ENCODE peak calls at places on chromosome 17, in seven cellular contexts. U, A, E, C, X, Y and G are unnamed samples.

GRCh38 chr17:77962349-77962748 is 3.8 kb downstream of the TNRC6C start:
- DNase-seq in X (no peak), Y (no peak), C (no peak), U (no peak), A (no peak), E (no peak), G (peak; percentile 33)

GRCh38 chr17:8941980-8942617 is 23.4 kb downstream of the PIK3R5 start:
- DNase-seq in U (no peak), X (no peak), Y (no peak), A (no peak), C (no peak), E (no peak), G (no peak)

GRCh38 chr17:51764387-51764971 is 394.0 kb downstream of the CA10 start:
- DNase-seq in Y (no peak), E (peak; percentile 54), X (peak; percentile 69), A (peak; percentile 23), U (peak; percentile 42), C (peak; percentile 71), G (peak; percentile 61)

GRCh38 chr17:29581583-29582253 is 7.7 kb downstream of the GIT1 start:
- DNase-seq in E (no peak), U (peak; percentile 69), X (no peak), A (no peak), C (no peak), Y (no peak), G (no peak)

GRCh38 chr17:50118828-50119218 is 11.1 kb downstream of the SAMD14 start:
- DNase-seq in C (no peak), X (no peak), E (no peak), Y (no peak), A (no peak), U (no peak), G (no peak)

GRCh38 chr17:73348018-73348823 is 36.4 kb upstream of the CDC42EP4 start:
- DNase-seq in X (no peak), C (no peak), E (no peak), U (no peak), A (no peak), Y (no peak), G (no peak)

GRCh38 chr17:69058165-69058564 is 2.6 kb downstream of the ABCA9 start:
- DNase-seq in A (no peak), X (peak; percentile 22), E (no peak), C (peak; percentile 26), Y (no peak), U (no peak), G (no peak)

GRCh38 chr17:63497708-63498483 is 21.0 kb downstream of the ACE start:
- DNase-seq in C (peak; percentile 50), X (peak; percentile 15), A (no peak), Y (no peak), U (no peak), E (no peak), G (peak; percentile 35)

GRCh38 chr17:40361063-40361924 is 3.2 kb downstream of the GJD3 start:
- DNase-seq in A (no peak), E (no peak), Y (no peak), C (no peak), X (no peak), U (no peak), G (no peak)

GRCh38 chr17:18966831-18967624 is 15.1 kb downstream of the SLC5A10 start:
- DNase-seq in E (no peak), X (peak; percentile 19), Y (peak; percentile 7), C (no peak), U (no peak), A (no peak), G (peak; percentile 49)

GRCh38 chr17:45006927-45007461 is 38.9 kb upstream of the C1QL1 start:
- DNase-seq in U (no peak), A (no peak), X (no peak), Y (no peak), C (peak; percentile 32), E (no peak), G (no peak)

GRCh38 chr17:77769215-77769614 is 189.3 kb upstream of the TNRC6C start:
- DNase-seq in Y (no peak), X (peak; percentile 25), U (no peak), E (no peak), C (no peak), A (no peak), G (no peak)

GRCh38 chr17:752620-753219 is 656 bp upstream of the GEMIN4 start:
- DNase-seq in E (peak; percentile 78), Y (no peak), X (peak; percentile 72), U (no peak), C (peak; percentile 21), A (peak; percentile 20), G (no peak)

GRCh38 chr17:76888661-76889060 is 20.5 kb downstream of the MGAT5B start:
- DNase-seq in E (no peak), A (no peak), U (no peak), C (no peak), Y (no peak), X (no peak), G (peak; percentile 36)

GRCh38 chr17:78999056-78999768 is 10.4 kb downstream of the CANT1 start:
- DNase-seq in X (no peak), E (no peak), A (no peak), Y (no peak), C (no peak), U (no peak), G (no peak)

GRCh38 chr17:12097326-12097725 is 76.6 kb downstream of the MAP2K4 start:
- DNase-seq in A (no peak), U (no peak), Y (no peak), E (no peak), X (no peak), C (no peak), G (no peak)

GRCh38 chr17:49469831-49470568 is 25.1 kb upstream of the NGFR start:
- DNase-seq in U (peak; percentile 39), E (peak; percentile 31), X (peak; percentile 7), C (no peak), A (no peak), Y (no peak), G (peak; percentile 83)

GRCh38 chr17:7213895-7214299 is 5.7 kb downstream of the DLG4 start:
- DNase-seq in C (peak; percentile 78), E (no peak), A (no peak), X (peak; percentile 80), U (peak; percentile 87), Y (no peak), G (peak; percentile 94)

GRCh38 chr17:27807567-27808470 is 7.5 kb upstream of the NOS2 start:
- DNase-seq in X (no peak), Y (no peak), E (no peak), A (no peak), U (peak; percentile 58), C (no peak), G (no peak)

GRCh38 chr17:75645501-75645888 is 12.3 kb downstream of the SMIM5 start:
- DNase-seq in E (no peak), C (no peak), X (no peak), U (no peak), Y (no peak), A (no peak), G (no peak)

GRCh38 chr17:10772425-10773380 is 31.2 kb downstream of the TMEM238L start:
- DNase-seq in Y (no peak), X (peak; percentile 37), A (no peak), U (no peak), C (peak; percentile 67), E (no peak), G (peak; percentile 65)

GRCh38 chr17:77734371-77735050 is 224.0 kb upstream of the TNRC6C start:
- DNase-seq in X (peak; percentile 53), E (peak; percentile 82), C (peak; percentile 45), A (no peak), Y (peak; percentile 46), U (peak; percentile 91), G (peak; percentile 71)

GRCh38 chr17:50495918-50496317 is 12.3 kb upstream of the MYCBPAP start:
- DNase-seq in X (peak; percentile 39), Y (no peak), C (no peak), U (no peak), A (no peak), E (no peak), G (no peak)

GRCh38 chr17:50627782-50628601 is 6.7 kb upstream of the ABCC3 start:
- DNase-seq in A (no peak), U (no peak), X (no peak), Y (no peak), E (no peak), C (no peak), G (peak; percentile 50)

GRCh38 chr17:34771891-34772290 is 189.4 kb downstream of the CCT6B start:
- DNase-seq in C (no peak), E (no peak), U (no peak), A (no peak), Y (no peak), X (no peak), G (no peak)

DNA sequence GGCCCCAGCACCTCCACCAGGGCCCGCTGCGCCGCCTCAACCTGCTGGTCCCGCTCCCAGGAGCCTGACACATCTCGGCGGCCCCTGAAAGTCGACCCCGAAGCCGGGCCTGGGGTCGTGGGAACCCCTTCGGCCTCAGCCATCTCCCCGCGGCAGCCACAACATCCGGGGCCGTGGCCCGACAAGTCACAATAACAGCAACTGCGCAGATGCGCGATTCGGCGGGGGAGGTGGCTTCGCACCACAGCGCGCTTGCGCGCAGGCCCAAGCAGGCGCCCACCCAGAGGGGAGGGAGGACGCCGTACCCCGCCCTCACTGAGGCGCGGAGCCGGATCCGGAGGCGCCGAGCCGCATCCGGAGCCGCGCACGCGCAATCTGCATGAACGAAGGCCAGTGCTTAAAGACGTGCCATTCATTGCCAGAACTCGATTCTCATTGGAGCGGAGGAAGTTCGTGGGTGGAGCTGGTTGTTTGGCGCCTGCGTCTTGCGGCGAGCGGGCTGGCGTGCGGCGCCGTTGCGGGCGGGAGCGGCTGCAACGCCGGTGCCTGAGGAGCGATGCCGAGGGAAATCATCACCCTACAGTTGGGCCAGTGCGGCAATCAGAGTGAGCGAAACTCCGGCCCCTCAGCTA is at the start of the genes RETREG3 and TUBG1:
- DNase-seq in Y (peak; percentile 98), C (peak; percentile 98), X (peak; percentile 99), U (peak; percentile 98), A (peak; percentile 99), E (peak; percentile 99), G (peak; percentile 99)
- TF ChIP-seq CTCF in Y (no peak), C (peak; percentile 2), X (peak; percentile 25), U (peak; percentile 16), A (no peak), E (no peak), G (no peak)

DNA sequence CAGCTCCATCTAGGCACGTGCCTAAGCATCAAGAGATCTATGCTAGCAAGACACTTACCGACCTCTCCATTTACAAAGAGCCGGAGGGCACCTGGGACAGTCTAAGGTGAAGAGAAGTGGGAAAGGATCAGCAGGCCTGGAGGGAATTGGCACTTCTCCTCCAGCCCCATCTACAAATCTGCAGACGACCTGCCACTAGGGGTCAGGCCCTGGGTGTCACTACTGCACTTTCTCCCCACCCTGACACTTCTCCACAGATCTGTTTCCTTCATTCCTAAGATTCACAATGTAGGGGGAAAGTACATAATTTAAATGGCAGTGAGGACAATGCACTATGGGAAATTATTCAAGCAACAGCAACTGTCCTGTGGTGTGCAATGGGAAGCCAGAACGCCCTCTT is 8.1 kb downstream of the MKS1 start:
- DNase-seq in E (no peak), A (no peak), Y (no peak), C (peak; percentile 39), X (no peak), U (no peak), G (no peak)
- TF ChIP-seq CTCF in E (no peak), A (no peak), Y (no peak), C (peak; percentile 42), X (no peak), U (no peak), G (no peak)

GRCh38 chr17:21280081-21280518 is 4.4 kb upstream of the MAP2K3 start:
- DNase-seq in U (peak; percentile 84), Y (no peak), X (peak; percentile 72), A (peak; percentile 55), C (peak; percentile 88), E (peak; percentile 88), G (peak; percentile 94)
- TF ChIP-seq CTCF in U (peak; percentile 94), Y (peak; percentile 99), X (peak; percentile 95), A (peak; percentile 98), C (peak; percentile 94), E (peak; percentile 97), G (peak; percentile 98)

GRCh38 chr17:57906910-57907309 is 48.3 kb downstream of the CUEDC1 start:
- DNase-seq in A (no peak), U (peak; percentile 91), Y (no peak), X (no peak), C (no peak), E (no peak), G (no peak)
- TF ChIP-seq CTCF in A (peak; percentile 22), U (peak; percentile 36), Y (no peak), X (no peak), C (no peak), E (no peak), G (peak; percentile 10)